ENCODE peak calls at places on chromosomes 3 and 15, in eight cellular contexts. S is CD4-positive, CD25-positive, alpha-beta regulatory T cell; R is tibial nerve; V is effector memory CD4-positive, alpha-beta T cell; D is HL-60; A is lower lobe of right lung; F is SK-N-SH; B is lung. K is an unnamed sample.

GRCh38 chr15:91228391-91228790 is 128.3 kb downstream of the SV2B start:
- DNase-seq in S (no peak), R (no peak), V (no peak), D (no peak), A (no peak), F (no peak), B (no peak), K (no peak)

GRCh38 chr15:99703603-99704443 is 29.4 kb downstream of the LYSMD4 start:
- DNase-seq in S (no peak), R (peak), V (no peak), D (peak), A (no peak), F (no peak), B (no peak), K (no peak)

GRCh38 chr3:52481819-52482521 is 13.2 kb upstream of the STAB1 start:
- DNase-seq in S (no peak), R (no peak), V (no peak), D (no peak), A (no peak), F (peak), B (no peak), K (no peak)

GRCh38 chr3:12663311-12663935 is 494 bp downstream of the RAF1 start:
- DNase-seq in S (peak), R (peak), V (peak), D (peak), A (peak), F (peak), B (peak), K (peak)

GRCh38 chr3:187169231-187169960 is 27.9 kb upstream of the RTP1 start:
- DNase-seq in S (no peak), R (no peak), V (no peak), D (no peak), A (no peak), F (no peak), B (no peak), K (no peak)

GRCh38 chr3:149717391-149718056 is 34.8 kb downstream of the COMMD2 start:
- DNase-seq in S (peak), R (peak), V (no peak), D (peak), A (no peak), F (peak), B (peak), K (no peak)

GRCh38 chr3:78919021-78919755 is 848.6 kb downstream of the ROBO1 start:
- DNase-seq in S (no peak), R (no peak), V (no peak), D (no peak), A (no peak), F (no peak), B (no peak), K (no peak)

GRCh38 chr3:143084856-143085731 is 34.5 kb upstream of the CHST2 start:
- DNase-seq in S (no peak), R (no peak), V (no peak), D (peak), A (no peak), F (no peak), B (no peak), K (no peak)

GRCh38 chr3:71063768-71064287 is 519.7 kb downstream of the FOXP1 start:
- DNase-seq in S (no peak), R (no peak), V (no peak), D (peak), A (no peak), F (peak), B (peak), K (no peak)

GRCh38 chr3:79597719-79598118 is 170.1 kb downstream of the ROBO1 start:
- DNase-seq in S (no peak), R (no peak), V (no peak), D (no peak), A (no peak), F (no peak), B (no peak), K (no peak)

GRCh38 chr15:29039466-29040366 is 153.9 kb downstream of the APBA2 start:
- DNase-seq in S (no peak), R (no peak), V (no peak), D (no peak), A (no peak), F (no peak), B (no peak), K (no peak)

GRCh38 chr15:25093455-25094029 is 138.8 kb downstream of the SNRPN start:
- DNase-seq in S (no peak), R (no peak), V (no peak), D (no peak), A (no peak), F (no peak), B (no peak), K (no peak)

GRCh38 chr3:60954049-60954448 is 297.2 kb downstream of the FHIT start:
- DNase-seq in S (no peak), R (no peak), V (no peak), D (no peak), A (no peak), F (no peak), B (no peak), K (no peak)

GRCh38 chr3:177354461-177354860 is 157.2 kb upstream of the TBL1XR1 start:
- DNase-seq in S (no peak), R (no peak), V (no peak), D (no peak), A (no peak), F (no peak), B (no peak), K (no peak)

GRCh38 chr3:126917232-126917804 is 65.6 kb upstream of the PLXNA1 start:
- DNase-seq in S (no peak), R (no peak), V (no peak), D (no peak), A (no peak), F (no peak), B (no peak), K (no peak)

GRCh38 chr3:16363636-16364035 is 98.6 kb downstream of the OXNAD1 start:
- DNase-seq in S (no peak), R (no peak), V (no peak), D (no peak), A (no peak), F (no peak), B (no peak), K (no peak)

GRCh38 chr3:111862974-111863373 is 3.9 kb downstream of the PHLDB2 start:
- DNase-seq in S (no peak), R (no peak), V (no peak), D (no peak), A (no peak), F (no peak), B (no peak), K (no peak)

GRCh38 chr3:111862415-111862814 is 3.4 kb downstream of the PHLDB2 start:
- DNase-seq in S (no peak), R (no peak), V (no peak), D (no peak), A (no peak), F (no peak), B (no peak), K (no peak)

GRCh38 chr3:111859974-111860859 is 1.2 kb downstream of the PHLDB2 start:
- DNase-seq in S (peak), R (peak), V (peak), D (peak), A (peak), F (peak), B (peak), K (peak)

GRCh38 chr3:111859061-111859973 is at the start of gene PHLDB2:
- DNase-seq in S (peak), R (peak), V (peak), D (no peak), A (peak), F (peak), B (peak), K (peak)

GRCh38 chr3:111861396-111861795 is 2.3 kb downstream of the PHLDB2 start:
- DNase-seq in S (no peak), R (no peak), V (no peak), D (no peak), A (no peak), F (no peak), B (no peak), K (no peak)
- H3K27ac ChIP-seq in S (no peak), R (peak), V (no peak), D (no peak), A (peak), F (no peak), B (no peak), K (peak)

DNA sequence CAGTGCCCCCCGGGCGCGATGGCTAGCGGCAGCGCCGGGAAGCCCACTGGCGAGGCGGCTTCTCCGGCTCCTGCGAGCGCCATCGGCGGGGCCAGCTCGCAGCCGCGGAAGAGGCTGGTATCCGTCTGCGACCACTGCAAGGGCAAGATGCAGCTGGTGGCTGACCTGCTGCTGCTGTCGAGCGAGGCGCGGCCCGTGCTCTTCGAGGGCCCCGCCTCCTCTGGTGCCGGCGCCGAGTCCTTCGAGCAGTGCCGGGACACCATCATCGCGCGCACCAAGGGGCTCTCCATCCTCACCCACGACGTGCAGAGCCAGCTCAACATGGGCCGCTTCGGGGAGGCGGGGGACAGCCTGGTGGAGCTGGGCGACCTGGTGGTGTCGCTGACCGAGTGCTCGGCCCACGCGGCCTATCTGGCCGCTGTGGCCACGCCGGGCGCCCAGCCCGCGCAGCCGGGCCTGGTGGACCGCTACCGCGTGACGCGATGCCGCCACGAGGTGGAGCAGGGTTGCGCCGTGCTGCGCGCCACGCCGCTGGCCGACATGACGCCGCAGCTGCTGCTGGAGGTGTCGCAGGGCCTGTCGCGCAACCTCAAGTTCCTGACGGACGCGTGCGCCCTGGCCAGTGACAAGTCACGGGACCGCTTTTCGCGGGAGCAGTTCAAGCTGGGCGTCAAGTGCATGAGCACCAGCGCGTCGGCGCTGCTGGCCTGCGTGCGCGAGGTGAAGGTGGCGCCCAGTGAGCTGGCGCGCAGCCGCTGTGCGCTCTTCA is 1.7 kb downstream of the TLNRD1 start:
- DNase-seq in S (no peak), R (no peak), V (no peak), D (no peak), A (peak), F (no peak), B (no peak), K (no peak)
- H3K27ac ChIP-seq in S (peak), R (peak), V (peak), D (no peak), A (peak), F (no peak), B (peak), K (peak)

GRCh38 chr3:129555176-129555575 is 12.2 kb downstream of the H1-8 start:
- DNase-seq in S (no peak), R (no peak), V (no peak), D (no peak), A (no peak), F (no peak), B (no peak), K (no peak)
- H3K27ac ChIP-seq in S (no peak), R (peak), V (no peak), D (peak), A (no peak), F (no peak), B (no peak), K (peak)

GRCh38 chr15:48560321-48561051 is 85.0 kb downstream of the FBN1 start:
- DNase-seq in S (no peak), R (no peak), V (no peak), D (no peak), A (no peak), F (no peak), B (no peak), K (no peak)

GRCh38 chr15:48556159-48556897 is 89.2 kb downstream of the FBN1 start:
- DNase-seq in S (no peak), R (no peak), V (no peak), D (no peak), A (no peak), F (no peak), B (no peak), K (no peak)

GRCh38 chr15:48557335-48557734 is 88.2 kb downstream of the FBN1 start:
- DNase-seq in S (no peak), R (no peak), V (no peak), D (no peak), A (no peak), F (no peak), B (no peak), K (no peak)

GRCh38 chr15:48555244-48555804 is 90.2 kb downstream of the FBN1 start:
- DNase-seq in S (no peak), R (no peak), V (no peak), D (no peak), A (no peak), F (no peak), B (no peak), K (no peak)

DNA sequence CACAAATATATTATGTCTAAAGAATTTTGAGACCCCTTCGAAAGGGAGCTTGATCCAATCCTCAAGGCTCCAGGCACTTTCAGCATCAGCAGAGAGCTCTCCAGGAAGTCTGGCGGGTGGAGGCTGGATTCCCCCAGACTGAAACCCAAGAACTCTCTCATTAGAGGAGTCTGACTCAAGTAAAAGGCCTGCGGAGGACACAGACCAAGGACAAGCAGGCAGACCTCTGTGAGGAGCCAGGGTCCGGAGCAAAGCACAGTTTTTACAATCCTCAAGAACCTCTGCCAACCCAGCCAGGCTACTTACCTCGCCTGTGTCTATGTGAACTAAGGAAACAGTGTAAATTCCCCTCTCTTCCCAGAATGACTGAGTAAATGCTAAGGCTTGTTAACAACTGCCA is 86.2 kb downstream of the FBN1 start:
- DNase-seq in S (no peak), R (no peak), V (no peak), D (no peak), A (no peak), F (no peak), B (no peak), K (peak)
- H3K27ac ChIP-seq in S (no peak), R (peak), V (no peak), D (no peak), A (no peak), F (peak), B (no peak), K (peak)

DNA sequence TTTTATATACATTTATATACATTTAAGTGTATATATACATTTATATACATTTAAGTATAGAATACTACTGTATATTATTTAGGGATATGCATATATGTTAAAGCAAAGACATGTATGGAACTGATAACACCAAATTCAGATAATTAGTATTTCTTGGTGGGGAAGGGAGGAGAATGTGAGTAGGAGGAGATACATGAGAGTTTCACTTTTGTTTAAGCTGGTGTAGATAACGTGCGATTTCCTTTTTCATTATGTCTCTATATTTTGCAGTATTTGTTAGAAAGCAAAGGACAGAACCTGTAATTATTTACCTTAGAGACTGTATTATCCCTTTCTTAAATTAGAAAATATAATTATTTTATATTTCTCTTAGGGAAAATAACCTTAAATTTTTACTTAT is 16.6 kb upstream of the NIT2 start:
- DNase-seq in S (peak), R (no peak), V (no peak), D (no peak), A (no peak), F (no peak), B (no peak), K (no peak)
- H3K27ac ChIP-seq in S (peak), R (no peak), V (no peak), D (no peak), A (no peak), F (no peak), B (no peak), K (no peak)

K was measured in SJSA1.